ENCODE peak calls at places on chromosomes 13 and 19, in six cellular contexts. W is HCT116, V is SK-N-SH, J is GM12878, U is endothelial cell of umbilical vein, K is HepG2. L is an unnamed sample.

GRCh38 chr19:29887498-29887897 is 54.5 kb upstream of the URI1 start:
- DNase-seq in U (peak; percentile 33), W (no peak), J (no peak), K (no peak), V (peak; percentile 38), L (no peak)

GRCh38 chr13:23129329-23129728 is 51.5 kb upstream of the SGCG start:
- DNase-seq in V (no peak), J (no peak), K (no peak), W (no peak), U (no peak), L (no peak)

GRCh38 chr19:15421726-15422260 is 3.0 kb upstream of the AKAP8L start:
- DNase-seq in J (no peak), V (peak; percentile 88), K (no peak), U (no peak), W (no peak), L (no peak)

GRCh38 chr13:99677388-99677951 is 176.2 kb downstream of the TM9SF2 start:
- DNase-seq in V (peak; percentile 44), W (no peak), J (no peak), K (no peak), U (no peak), L (no peak)

GRCh38 chr19:35167251-35168119 is 12.9 kb downstream of the FXYD5 start:
- DNase-seq in K (no peak), V (no peak), J (no peak), W (no peak), U (no peak), L (no peak)

GRCh38 chr13:48186722-48187121 is 46.3 kb upstream of the ITM2B start:
- DNase-seq in J (no peak), K (no peak), V (no peak), W (no peak), U (no peak), L (no peak)

GRCh38 chr19:44905437-44906160 is at the start of gene APOE:
- DNase-seq in V (peak; percentile 57), W (no peak), J (no peak), K (peak; percentile 81), U (no peak), L (peak; percentile 91)

GRCh38 chr13:21069561-21070004 is 8.2 kb upstream of the LATS2 start:
- DNase-seq in J (no peak), U (no peak), V (no peak), W (no peak), K (peak; percentile 63), L (no peak)

GRCh38 chr13:97367427-97367826 is 66.5 kb upstream of the RAP2A start:
- DNase-seq in K (no peak), W (no peak), V (no peak), J (no peak), U (no peak), L (peak; percentile 26)

GRCh38 chr19:33397536-33398360 is 24.2 kb downstream of the CEBPG start:
- DNase-seq in W (no peak), U (no peak), K (peak; percentile 50), V (peak; percentile 68), J (no peak), L (no peak)

GRCh38 chr13:98141938-98142426 is 912 bp upstream of the FARP1 start:
- DNase-seq in W (no peak), J (no peak), K (no peak), V (peak; percentile 17), U (no peak), L (peak; percentile 66)

GRCh38 chr13:101514100-101514499 is 61.6 kb downstream of the ITGBL1 start:
- DNase-seq in K (no peak), J (no peak), U (no peak), V (no peak), W (no peak), L (no peak)

GRCh38 chr19:54162241-54162805 is 2.8 kb upstream of the LENG1 start:
- DNase-seq in V (peak; percentile 79), J (no peak), K (no peak), W (peak; percentile 65), U (peak; percentile 82), L (peak; percentile 90)

GRCh38 chr13:32901994-32902780 is 114.0 kb upstream of the KL start:
- DNase-seq in U (no peak), V (no peak), J (no peak), W (no peak), K (no peak), L (no peak)

GRCh38 chr13:26557051-26557392 is 461 bp upstream of the WASF3 start:
- DNase-seq in U (no peak), K (no peak), V (no peak), W (peak; percentile 8), J (no peak), L (no peak)
- H2AFZ ChIP-seq in U (peak overlapping the region; percentile 99), K (peak overlapping the region; percentile 79), V (peak overlapping the region; percentile 95), W (no peak overlapping the region), J (no peak overlapping the region), L (peak overlapping the region; percentile 90)

GRCh38 chr13:64459778-64460177 is 2770.4 kb downstream of the PCDH9 start:
- DNase-seq in W (no peak), K (no peak), U (no peak), J (no peak), V (no peak), L (no peak)
- TF ChIP-seq POLR2AphosphoS5 in W (no peak), K (no peak), U (no peak), J (no peak), V (no peak), L (no peak)

DNA sequence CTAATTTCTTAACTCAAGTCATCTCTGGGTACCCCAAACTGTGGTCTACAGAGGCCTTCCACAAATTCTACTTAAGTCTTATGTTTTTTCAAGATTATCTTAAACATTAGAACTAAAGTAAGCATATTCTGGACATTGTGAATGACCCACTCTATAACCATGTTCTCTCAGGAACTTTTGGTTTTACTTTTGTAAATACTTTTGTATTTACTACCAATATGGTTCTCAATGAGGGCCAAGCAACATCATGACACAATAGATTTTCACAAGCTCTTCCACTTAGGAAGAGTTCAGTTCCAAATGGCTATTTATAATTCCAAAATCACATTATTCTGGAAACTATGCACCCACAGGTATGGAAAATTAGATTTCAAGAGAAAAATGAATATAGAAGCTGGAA is 10.8 kb downstream of the DIAPH3 start:
- DNase-seq in W (no peak), J (no peak), V (no peak), U (no peak), K (no peak), L (no peak)
- H3K79me2 ChIP-seq in W (peaks cover 89% of the 10 kb centered on the region), J (peaks cover 23% of the 10 kb centered on the region), V (peaks cover 98% of the 10 kb centered on the region), U (peaks cover 98% of the 10 kb centered on the region), K (peaks cover 18% of the 10 kb centered on the region), L (peaks cover 98% of the 10 kb centered on the region)

GRCh38 chr19:41784337-41785239 is 11.8 kb upstream of the CEACAM3 start:
- DNase-seq in U (no peak), K (no peak), J (no peak), V (no peak), W (no peak), L (no peak)

GRCh38 chr19:41785653-41786052 is 10.7 kb upstream of the CEACAM3 start:
- DNase-seq in K (peak; percentile 52), V (peak; percentile 76), J (peak; percentile 35), W (peak; percentile 80), U (peak; percentile 66), L (peak; percentile 93)
- H2AFZ ChIP-seq in K (no peak overlapping the region), V (no peak overlapping the region), J (no peak overlapping the region), W (peak overlapping the region; percentile 79), U (no peak overlapping the region), L (peak overlapping the region; percentile 25)

DNA sequence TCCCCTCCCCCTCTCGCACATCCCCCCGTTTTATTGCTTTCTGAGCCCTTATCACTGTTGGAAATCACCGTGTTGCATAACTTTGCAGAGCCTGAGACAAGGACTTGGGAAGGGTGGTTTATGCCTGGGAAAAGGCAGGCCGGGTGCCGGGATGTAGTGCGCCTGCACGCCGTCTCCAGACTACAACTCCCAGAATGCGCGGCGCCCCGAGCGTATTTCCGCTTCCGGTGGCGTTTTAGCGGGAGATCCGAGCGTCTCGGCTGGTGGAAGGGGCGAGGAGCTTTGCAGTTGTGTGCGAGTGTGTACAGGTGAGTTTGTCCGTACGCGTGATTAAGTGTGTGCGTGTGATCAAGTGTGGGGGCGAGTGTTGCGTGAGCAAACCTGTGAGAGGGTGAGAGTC is 75.4 kb downstream of the PEG3 start:
- DNase-seq in K (no peak), W (no peak), U (no peak), V (peak; percentile 75), J (no peak), L (no peak)
- TF ChIP-seq POLR2AphosphoS5 in K (no peak), W (no peak), U (no peak), V (no peak), J (no peak), L (no peak)

GRCh38 chr19:52197964-52198363 is 8.1 kb downstream of the PPP2R1A start:
- DNase-seq in V (no peak), U (no peak), W (no peak), K (no peak), J (no peak), L (no peak)

GRCh38 chr19:52200044-52200443 is 10.2 kb downstream of the PPP2R1A start:
- DNase-seq in V (no peak), K (no peak), J (no peak), U (peak; percentile 31), W (no peak), L (no peak)

GRCh38 chr19:52196256-52196967 is 6.6 kb downstream of the PPP2R1A start:
- DNase-seq in V (no peak), W (no peak), U (no peak), J (no peak), K (no peak), L (no peak)

GRCh38 chr19:52198678-52199077 is 8.8 kb downstream of the PPP2R1A start:
- DNase-seq in K (no peak), W (no peak), V (no peak), U (no peak), J (no peak), L (no peak)
- H3K79me2 ChIP-seq in K (peaks cover 67% of the 10 kb centered on the region), W (peaks cover 98% of the 10 kb centered on the region), V (peaks cover 96% of the 10 kb centered on the region), U (peaks cover 94% of the 10 kb centered on the region), J (peaks cover 53% of the 10 kb centered on the region), L (peaks cover 97% of the 10 kb centered on the region)

DNA sequence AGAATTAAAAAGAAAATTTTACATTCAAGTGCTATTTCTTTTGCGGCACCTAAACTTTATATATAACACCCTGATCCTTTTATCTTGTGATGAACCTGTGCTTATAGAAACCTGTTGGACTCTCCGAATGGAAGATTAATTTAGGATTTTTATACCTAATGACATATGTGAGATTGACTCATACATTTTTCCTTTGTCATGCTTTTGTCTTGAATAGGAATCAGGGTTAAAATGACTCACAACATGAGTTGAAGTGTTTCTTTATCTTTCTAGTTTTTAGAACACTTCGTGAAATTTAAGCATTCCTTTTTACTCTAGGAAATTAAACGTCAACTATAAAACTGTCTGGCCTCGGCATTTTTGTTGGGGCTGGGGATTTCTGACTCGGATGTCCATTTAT is 378.9 kb downstream of the PCDH20 start:
- DNase-seq in V (no peak), J (no peak), U (no peak), K (no peak), W (no peak), L (no peak)
- H2AFZ ChIP-seq in V (no peak overlapping the region), J (no peak overlapping the region), U (no peak overlapping the region), K (no peak overlapping the region), W (no peak overlapping the region), L (no peak overlapping the region)